ENCODE peak calls at places on chromosomes 6 and 20, in four cellular contexts. M is GM12878, I is HepG2, E is K562. L is an unnamed sample.
A peak's percentile ranks its signal among the peaks of the same experiment; 100 is the strongest.

GRCh38 chr6:115271434-115271833 is 789.3 kb downstream of the FRK start:
- DNase-seq in E (no peak), M (no peak), I (no peak), L (peak; percentile 60)

GRCh38 chr6:98835149-98836024 is 1.0 kb downstream of the POU3F2 start:
- DNase-seq in I (no peak), E (no peak), M (no peak), L (peak; percentile 61)

GRCh38 chr6:87078983-87079616 is 15.8 kb downstream of the CGA start:
- DNase-seq in I (peak; percentile 71), E (peak; percentile 75), M (no peak), L (peak; percentile 95)

GRCh38 chr6:108100003-108100402 is 25.5 kb upstream of the OSTM1 start:
- DNase-seq in I (no peak), M (no peak), E (no peak), L (no peak)

GRCh38 chr6:166904101-166904746 is 52.1 kb downstream of the RNASET2 start:
- DNase-seq in I (no peak), E (no peak), M (no peak), L (peak; percentile 56)

GRCh38 chr6:105810105-105810921 is 275.8 kb upstream of the PRDM1 start:
- DNase-seq in M (no peak), I (no peak), E (peak; percentile 82), L (peak; percentile 11)

GRCh38 chr20:561437-562231 is 18.0 kb upstream of the CSNK2A1 start:
- DNase-seq in E (peak; percentile 48), I (peak; percentile 86), M (no peak), L (peak; percentile 88)

GRCh38 chr6:163338671-163339405 is 75.7 kb upstream of the QKI start:
- DNase-seq in I (no peak), M (no peak), E (no peak), L (peak; percentile 55)

GRCh38 chr6:13496508-13497180 is 9.2 kb upstream of the GFOD1 start:
- DNase-seq in I (no peak), M (no peak), E (no peak), L (no peak)

GRCh38 chr6:100085162-100085431 is 91.1 kb upstream of the MCHR2 start:
- DNase-seq in M (no peak), E (no peak), I (no peak), L (no peak)

GRCh38 chr6:149636116-149636515 is 12.4 kb downstream of the KATNA1 start:
- DNase-seq in M (no peak), I (no peak), E (no peak), L (peak; percentile 41)

DNA sequence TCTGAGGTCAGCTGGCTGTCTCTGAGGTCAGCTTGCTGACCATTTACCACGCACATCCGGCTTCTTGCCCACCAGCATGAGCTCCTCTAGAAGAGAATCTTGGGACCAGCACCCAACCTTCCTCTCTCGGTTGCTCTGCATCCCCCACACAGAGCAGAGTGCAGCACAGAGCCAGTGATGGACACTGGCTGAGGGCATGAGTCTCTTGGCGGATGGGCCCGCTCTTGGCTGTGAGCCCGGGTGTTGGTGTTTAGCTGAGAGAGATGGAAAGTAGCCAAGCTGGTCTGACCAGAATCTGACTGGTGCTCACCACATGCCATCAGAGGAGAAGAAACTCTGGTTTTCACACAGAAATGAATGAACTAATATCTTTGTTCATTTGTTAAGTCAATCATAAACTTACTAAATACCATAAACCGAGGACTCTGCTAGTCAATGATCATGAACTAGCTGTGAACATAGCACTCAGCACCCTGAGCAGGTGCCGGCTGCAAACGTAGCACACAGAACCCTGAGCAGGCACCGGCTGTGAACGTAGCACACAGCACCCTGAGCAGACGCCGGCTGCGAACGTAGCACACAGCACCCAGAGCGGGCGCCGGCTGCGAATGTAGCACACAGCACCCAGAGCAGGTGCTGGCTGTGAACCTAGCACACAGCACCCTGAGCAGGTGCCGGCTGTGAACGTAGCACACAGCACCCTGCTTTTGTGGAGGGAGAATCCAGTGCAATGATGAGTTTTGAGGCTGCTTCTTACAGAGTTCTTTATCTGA is 10.4 kb upstream of the THBS2 start:
- DNase-seq in M (no peak), E (no peak), I (no peak), L (no peak)
- TF ChIP-seq JUNB in M (no peak), E (no peak), I (no peak), L (no peak)

DNA sequence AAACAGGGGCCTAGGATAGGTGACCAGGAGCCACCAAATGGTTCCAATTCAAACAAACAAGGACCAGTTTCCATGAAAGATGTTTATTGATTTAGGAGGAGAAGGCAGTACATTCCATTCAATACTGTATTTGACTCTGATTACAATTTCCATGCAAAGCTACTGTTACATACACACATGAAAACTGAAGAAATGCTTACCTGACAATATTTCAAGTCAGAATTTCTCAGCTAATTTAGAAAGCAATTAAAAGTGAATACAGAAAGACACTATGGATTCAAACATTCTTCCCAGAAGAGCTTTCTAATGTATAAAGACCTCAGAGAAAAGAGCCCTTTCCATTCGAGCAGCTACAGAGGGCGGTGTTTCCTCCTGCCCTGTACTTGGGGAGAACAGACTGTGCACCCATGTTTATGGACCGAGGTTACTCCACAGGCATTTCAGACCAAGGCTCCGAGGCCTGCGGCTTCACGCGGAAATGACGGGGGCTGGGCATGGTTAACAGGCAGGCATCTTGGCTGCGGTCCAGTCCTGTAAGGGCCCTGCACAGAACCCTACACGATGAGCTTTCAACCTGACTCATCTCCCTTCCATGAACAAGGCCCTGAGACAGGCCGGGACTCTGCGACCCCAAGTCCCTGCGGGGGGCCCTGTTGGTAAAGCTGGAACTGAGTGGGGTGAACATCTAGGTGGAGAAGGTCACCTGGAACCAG is 25.7 kb upstream of the TCFL5 start:
- DNase-seq in E (no peak), M (no peak), I (peak; percentile 50), L (no peak)
- H4K20me1 ChIP-seq in E (no peaks in the 10 kb centered on the region), M (no peaks in the 10 kb centered on the region), I (no peaks in the 10 kb centered on the region), L (peaks cover 21% of the 10 kb centered on the region)

GRCh38 chr6:139965393-139965792 is 590.9 kb upstream of the CITED2 start:
- DNase-seq in I (no peak), M (no peak), E (no peak), L (peak; percentile 27)
- TF ChIP-seq CREB1 in I (no peak), M (no peak), E (no peak), L (no peak)

GRCh38 chr6:132995432-132995831 is 181.1 kb downstream of the RPS12 start:
- DNase-seq in I (no peak), M (no peak), E (no peak), L (no peak)
- TF ChIP-seq JUNB in I (no peak), M (no peak), E (no peak), L (no peak)

DNA sequence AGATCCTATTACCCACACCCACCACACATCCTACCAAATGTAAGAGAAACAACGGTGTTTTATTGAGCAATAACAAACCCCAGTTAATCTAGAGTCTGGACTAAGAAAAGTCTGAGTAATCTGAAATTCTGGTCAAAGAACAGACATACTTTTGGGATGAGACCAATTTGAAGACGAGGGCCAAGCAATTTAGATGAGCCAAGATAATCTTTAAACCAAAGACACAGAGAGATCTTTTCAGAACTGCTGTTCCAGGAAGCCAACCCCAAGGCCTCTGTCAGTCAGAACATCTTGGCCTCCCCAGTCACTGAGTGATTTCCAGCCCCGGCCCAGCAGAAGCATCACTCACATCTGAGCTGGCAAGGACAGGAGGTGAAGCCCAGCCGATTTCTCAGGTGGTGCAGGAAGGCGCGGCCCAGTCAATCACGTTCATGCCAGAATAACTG is 118.5 kb upstream of the SYNDIG1 start:
- DNase-seq in I (no peak), M (no peak), E (no peak), L (no peak)
- H4K20me1 ChIP-seq in I (no peaks in the 10 kb centered on the region), M (no peaks in the 10 kb centered on the region), E (no peaks in the 10 kb centered on the region), L (no peaks in the 10 kb centered on the region)

DNA sequence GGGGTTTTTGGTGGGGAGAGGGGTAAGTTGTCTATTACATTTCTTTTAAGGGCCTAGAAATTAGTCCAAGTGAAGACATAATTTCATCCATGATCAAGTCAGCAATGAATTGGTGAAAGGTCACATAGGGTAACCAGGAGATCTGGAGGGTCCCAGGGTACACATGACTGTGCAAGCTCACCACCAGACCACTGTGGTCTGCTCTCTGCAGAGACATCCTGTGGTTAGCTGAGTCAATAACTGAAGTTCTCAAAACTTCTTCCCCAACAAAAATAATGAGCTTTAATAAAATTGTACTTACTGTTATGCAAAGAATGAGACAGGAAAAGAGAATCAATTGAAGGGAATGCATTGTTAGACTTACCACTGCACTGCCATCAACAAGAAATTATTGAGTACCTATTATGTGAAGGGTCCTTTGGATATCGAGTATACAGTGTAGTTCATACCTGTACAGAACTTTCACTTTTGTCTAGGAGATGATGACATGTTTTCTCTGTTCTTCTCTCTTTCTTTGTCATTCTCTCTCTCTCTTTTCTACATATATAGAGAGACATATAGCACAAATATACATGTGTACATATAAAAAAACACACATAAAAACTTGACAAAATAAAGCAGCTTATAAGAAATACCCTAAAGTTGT is 209.8 kb downstream of the GJA1 start:
- DNase-seq in M (no peak), E (no peak), I (no peak), L (no peak)
- TF ChIP-seq CREB1 in M (no peak), E (no peak), I (no peak), L (no peak)

GRCh38 chr20:24741673-24742072 is 207.4 kb upstream of the CST7 start:
- DNase-seq in E (no peak), I (no peak), M (no peak), L (no peak)

GRCh38 chr20:24742989-24743388 is 206.1 kb upstream of the CST7 start:
- DNase-seq in E (no peak), M (no peak), I (no peak), L (no peak)

GRCh38 chr20:24745206-24745605 is 203.9 kb upstream of the CST7 start:
- DNase-seq in E (no peak), M (no peak), I (no peak), L (no peak)

GRCh38 chr20:24742436-24742835 is 206.6 kb upstream of the CST7 start:
- DNase-seq in I (no peak), E (no peak), M (no peak), L (no peak)

GRCh38 chr20:24743641-24744040 is 205.4 kb upstream of the CST7 start:
- DNase-seq in E (no peak), I (no peak), M (no peak), L (no peak)
- TF ChIP-seq JUNB in E (no peak), I (no peak), M (no peak), L (no peak)

L was measured in GM23338.